ENCODE peak calls at places on chromosomes 2 and 18, in six cellular contexts. O is CD8-positive, alpha-beta T cell; F is DMS79 treated with DMSO at 0.1 percent for 48 hours; L is NCI-H1436 treated with DMSO at 0.1 percent for 48 hours; Z is A549; X is AG10803. A is an unnamed sample.

GRCh38 chr2:118641711-118642110 is 205.7 kb downstream of the EN1 start:
- DNase-seq in O (no peak), Z (no peak), L (no peak), X (peak), F (no peak), A (no peak)

GRCh38 chr2:131132729-131133128 is 27.6 kb downstream of the PLEKHB2 start:
- DNase-seq in L (no peak), F (no peak), O (no peak), Z (no peak), X (no peak), A (no peak)

GRCh38 chr2:157875720-157876065 is 437 bp downstream of the ACVR1 start:
- DNase-seq in O (peak), F (no peak), Z (peak), X (no peak), L (no peak), A (no peak)

GRCh38 chr2:238120463-238121298 is 17.8 kb upstream of the KLHL30 start:
- DNase-seq in F (no peak), X (no peak), O (no peak), L (no peak), Z (no peak), A (no peak)

GRCh38 chr2:68832161-68832869 is 38.9 kb downstream of the BMP10 start:
- DNase-seq in F (no peak), X (peak), Z (no peak), O (no peak), L (no peak), A (no peak)

GRCh38 chr2:230865766-230866703 is 1.3 kb downstream of the ITM2C start:
- DNase-seq in F (no peak), X (peak), L (no peak), O (no peak), Z (no peak), A (no peak)

GRCh38 chr2:168770796-168771195 is 31.6 kb upstream of the NOSTRIN start:
- DNase-seq in O (no peak), L (no peak), X (no peak), Z (no peak), F (no peak), A (no peak)

GRCh38 chr2:8906208-8906607 is 68.8 kb upstream of the KIDINS220 start:
- DNase-seq in F (no peak), X (no peak), L (no peak), O (no peak), Z (no peak), A (no peak)

GRCh38 chr2:43340066-43340465 is 113.7 kb upstream of the ZFP36L2 start:
- DNase-seq in F (no peak), Z (peak), O (no peak), X (peak), L (no peak), A (no peak)

GRCh38 chr18:62537946-62538345 is 15.1 kb downstream of the ZCCHC2 start:
- DNase-seq in F (no peak), O (no peak), L (no peak), Z (no peak), X (no peak), A (no peak)

GRCh38 chr2:42021490-42021889 is 26.3 kb upstream of the PKDCC start:
- DNase-seq in F (no peak), L (no peak), O (no peak), Z (no peak), X (peak), A (no peak)

GRCh38 chr18:10950876-10951630 is 198.3 kb downstream of the PIEZO2 start:
- DNase-seq in O (no peak), X (no peak), F (no peak), L (no peak), Z (no peak), A (no peak)

GRCh38 chr2:224284134-224284946 is 117.6 kb downstream of the FAM124B start:
- DNase-seq in F (peak), Z (peak), X (peak), O (no peak), L (peak), A (peak)

GRCh38 chr2:23381084-23381483 is 3.9 kb upstream of the KLHL29 start:
- DNase-seq in F (peak), Z (peak), L (peak), O (no peak), X (peak), A (peak)

GRCh38 chr2:173684896-173685485 is 280.2 kb downstream of the SP3 start:
- DNase-seq in X (no peak), L (no peak), O (no peak), F (no peak), Z (no peak), A (no peak)

GRCh38 chr2:181858600-181858999 is 32.9 kb upstream of the ITPRID2 start:
- DNase-seq in F (no peak), L (no peak), O (no peak), Z (no peak), X (no peak), A (no peak)

GRCh38 chr2:64626963-64627760 is 26.6 kb downstream of the SERTAD2 start:
- DNase-seq in O (no peak), X (no peak), Z (no peak), L (no peak), F (peak), A (no peak)

GRCh38 chr2:165113414-165113813 is 90.4 kb downstream of the SCN3A start:
- DNase-seq in O (no peak), Z (no peak), L (no peak), X (peak), F (no peak), A (no peak)

GRCh38 chr2:58604096-58604495 is 363.0 kb upstream of the FANCL start:
- DNase-seq in X (peak), Z (no peak), O (no peak), L (no peak), F (no peak), A (no peak)

GRCh38 chr2:60873381-60873780 is 8.0 kb upstream of the REL start:
- DNase-seq in F (no peak), L (no peak), Z (no peak), O (no peak), X (no peak), A (no peak)

A was measured in SW 1271.